ENCODE peak calls at places on chromosomes 16 and 17, in five cellular contexts. H is ureter; S is HCT116; F is fibroblast of the aortic adventitia; Q is activated naive CD4-positive, alpha-beta T cell. B is an unnamed sample.

GRCh38 chr16:63361032-63361624 is 1324.9 kb upstream of the CDH8 start:
- DNase-seq in F (peak), H (no peak), Q (no peak), S (peak), B (peak)

GRCh38 chr16:883340-883739 is 82.8 kb upstream of the GNG13 start:
- DNase-seq in Q (no peak), S (no peak), H (no peak), F (no peak), B (no peak)

GRCh38 chr16:70638814-70639792 is 7.3 kb upstream of the IL34 start:
- DNase-seq in H (no peak), Q (no peak), S (no peak), F (peak), B (no peak)

GRCh38 chr16:85168732-85169256 is 56.5 kb upstream of the CIBAR2 start:
- DNase-seq in H (no peak), F (peak), Q (no peak), S (no peak), B (no peak)

GRCh38 chr16:89360760-89361435 is 129.5 kb downstream of the ANKRD11 start:
- DNase-seq in Q (peak), H (no peak), S (no peak), F (no peak), B (no peak)

GRCh38 chr17:4293572-4293971 is 29.8 kb upstream of the ANKFY1 start:
- DNase-seq in H (no peak), Q (no peak), F (no peak), S (no peak), B (no peak)

GRCh38 chr17:55601874-55602364 is 90.7 kb upstream of the SMIM36 start:
- DNase-seq in H (no peak), Q (no peak), F (peak), S (peak), B (no peak)

GRCh38 chr16:23236983-23237382 is 54.4 kb downstream of the SCNN1G start:
- DNase-seq in F (no peak), H (no peak), S (no peak), Q (no peak), B (no peak)

GRCh38 chr17:75191584-75191983 is 8.8 kb upstream of the SUMO2 start:
- DNase-seq in Q (no peak), F (peak), H (no peak), S (no peak), B (no peak)

GRCh38 chr16:31333686-31334649 is 21.0 kb upstream of the ITGAX start:
- DNase-seq in S (peak), F (peak), H (no peak), Q (no peak), B (peak)

GRCh38 chr17:59311051-59311468 is 20.4 kb upstream of the YPEL2 start:
- DNase-seq in S (peak), Q (no peak), F (peak), H (peak), B (peak)

GRCh38 chr17:68533887-68534700 is 21.9 kb downstream of the PRKAR1A start:
- DNase-seq in F (peak), S (no peak), H (no peak), Q (no peak), B (no peak)

GRCh38 chr17:45287526-45288264 is 25.8 kb upstream of the SPATA32 start:
- DNase-seq in S (no peak), H (no peak), Q (no peak), F (no peak), B (no peak)

GRCh38 chr17:30824002-30824355 is 513 bp downstream of the CRLF3 start:
- DNase-seq in Q (no peak), F (no peak), S (no peak), H (no peak), B (no peak)

GRCh38 chr17:17626151-17626805 is 34.8 kb upstream of the PEMT start:
- DNase-seq in Q (no peak), H (no peak), S (no peak), F (no peak), B (no peak)

GRCh38 chr17:59154335-59154720 is 658 bp downstream of the SKA2 start:
- DNase-seq in Q (no peak), H (peak), F (no peak), S (no peak), B (peak)

GRCh38 chr17:57617218-57617617 is 127.9 kb downstream of the CCDC182 start:
- DNase-seq in S (no peak), Q (no peak), F (no peak), H (no peak), B (no peak)

GRCh38 chr16:27217256-27217655 is 13.9 kb downstream of the KDM8 start:
- DNase-seq in F (peak), S (no peak), Q (no peak), H (no peak), B (no peak)

GRCh38 chr17:11996722-11997146 is 541 bp downstream of the ZNF18 start:
- DNase-seq in F (peak), S (peak), Q (no peak), H (no peak), B (peak)

GRCh38 chr17:49779730-49780220 is 8.7 kb upstream of the KAT7 start:
- DNase-seq in S (peak), H (no peak), Q (no peak), F (peak), B (peak)

GRCh38 chr17:28131592-28131991 is 89.1 kb downstream of the NLK start:
- DNase-seq in S (no peak), H (no peak), Q (no peak), F (peak), B (no peak)

GRCh38 chr17:57530026-57530425 is 215.1 kb downstream of the CCDC182 start:
- DNase-seq in F (no peak), Q (no peak), S (no peak), H (no peak), B (no peak)

GRCh38 chr17:74181341-74181740 is 22.1 kb upstream of the RPL38 start:
- DNase-seq in F (no peak), S (no peak), H (no peak), Q (no peak), B (no peak)

GRCh38 chr17:3035968-3036280 is 27.5 kb downstream of the OR1D5 start:
- DNase-seq in S (no peak), Q (no peak), F (no peak), H (no peak), B (no peak)

GRCh38 chr17:74274060-74274702 is at the start of gene DNAI2:
- DNase-seq in Q (no peak), S (no peak), H (no peak), F (no peak), B (peak)

GRCh38 chr17:31807846-31808245 is 51.2 kb downstream of the COPRS start:
- DNase-seq in F (peak), S (no peak), H (no peak), Q (no peak), B (no peak)

GRCh38 chr17:410674-411401 is 58.2 kb upstream of the RPH3AL start:
- DNase-seq in Q (peak), S (no peak), H (no peak), F (peak), B (peak)

GRCh38 chr17:37676115-37676925 is 33.1 kb upstream of the DDX52 start:
- DNase-seq in Q (no peak), F (no peak), S (no peak), H (no peak), B (no peak)

GRCh38 chr16:4366016-4366415 is 5.6 kb upstream of the VASN start:
- DNase-seq in S (no peak), Q (no peak), F (no peak), H (no peak), B (no peak)

GRCh38 chr16:50266337-50267091 is at the start of gene ADCY7:
- DNase-seq in S (peak), Q (peak), H (peak), F (peak), B (no peak)

GRCh38 chr16:23353440-23353839 is 51.3 kb downstream of the SCNN1B start:
- DNase-seq in H (no peak), F (no peak), S (no peak), Q (no peak), B (no peak)

GRCh38 chr17:2094891-2095535 is 40.1 kb downstream of the HIC1 start:
- DNase-seq in Q (no peak), S (no peak), F (peak), H (peak), B (no peak)

GRCh38 chr17:18278867-18279266 is 18.4 kb downstream of the MIEF2 start:
- DNase-seq in H (no peak), S (no peak), Q (no peak), F (peak), B (no peak)

GRCh38 chr17:65589321-65589720 is 27.9 kb upstream of the AXIN2 start:
- DNase-seq in F (peak), H (no peak), S (no peak), Q (no peak), B (no peak)

GRCh38 chr16:75116081-75116910 is at the start of gene LDHD:
- DNase-seq in F (peak), S (peak), Q (no peak), H (peak), B (no peak)

GRCh38 chr17:42518046-42518754 is 17.8 kb upstream of the NAGLU start:
- DNase-seq in H (peak), Q (no peak), S (peak), F (peak), B (no peak)

GRCh38 chr16:53822936-53823529 is 119.1 kb downstream of the FTO start:
- DNase-seq in H (no peak), Q (no peak), F (peak), S (no peak), B (no peak)

GRCh38 chr17:57242148-57242547 is 14.2 kb upstream of the MSI2 start:
- DNase-seq in S (no peak), Q (no peak), H (no peak), F (no peak), B (no peak)

B was measured in NCI-H1930.